ENCODE peak calls at places on chromosomes 13 and 19, in four cellular contexts. One of them, this sample, is unnamed.

GRCh38 chr13:66154981-66155380 is 1075.2 kb downstream of the PCDH9 start:
- DNase-seq in tibial artery: no peak
- DNase-seq in foreskin keratinocyte: no peak
- DNase-seq in activated B cell treated with CpG ODN at 0.5 μM for 24 hours: no peak
- DNase-seq in this sample: no peak

GRCh38 chr19:55519461-55520311 is 17.2 kb downstream of the SBK2 start:
- DNase-seq in tibial artery: no peak
- DNase-seq in foreskin keratinocyte: peak
- DNase-seq in activated B cell treated with CpG ODN at 0.5 μM for 24 hours: no peak
- DNase-seq in this sample: no peak

GRCh38 chr13:78632956-78633355 is 26.0 kb downstream of the OBI1 start:
- DNase-seq in tibial artery: no peak
- DNase-seq in foreskin keratinocyte: no peak
- DNase-seq in activated B cell treated with CpG ODN at 0.5 μM for 24 hours: no peak
- DNase-seq in this sample: no peak

GRCh38 chr13:37495046-37495445 is 103.5 kb downstream of the POSTN start:
- DNase-seq in tibial artery: no peak
- DNase-seq in foreskin keratinocyte: no peak
- DNase-seq in activated B cell treated with CpG ODN at 0.5 μM for 24 hours: no peak
- DNase-seq in this sample: no peak

GRCh38 chr13:30172593-30173300 is 134.6 kb downstream of the KATNAL1 start:
- DNase-seq in tibial artery: no peak
- DNase-seq in foreskin keratinocyte: no peak
- DNase-seq in activated B cell treated with CpG ODN at 0.5 μM for 24 hours: no peak
- DNase-seq in this sample: no peak

GRCh38 chr19:48368942-48369341 is 4.8 kb downstream of the SYNGR4 start:
- DNase-seq in tibial artery: no peak
- DNase-seq in foreskin keratinocyte: no peak
- DNase-seq in activated B cell treated with CpG ODN at 0.5 μM for 24 hours: no peak
- DNase-seq in this sample: no peak

GRCh38 chr19:43290568-43291359 is 21.4 kb upstream of the PSG9 start:
- DNase-seq in tibial artery: no peak
- DNase-seq in foreskin keratinocyte: no peak
- DNase-seq in activated B cell treated with CpG ODN at 0.5 μM for 24 hours: no peak
- DNase-seq in this sample: no peak

GRCh38 chr19:3024870-3025515 is 4.1 kb downstream of the TLE2 start:
- DNase-seq in tibial artery: no peak
- DNase-seq in foreskin keratinocyte: no peak
- DNase-seq in activated B cell treated with CpG ODN at 0.5 μM for 24 hours: no peak
- DNase-seq in this sample: no peak

GRCh38 chr13:60267498-60268202 is 103.9 kb upstream of the DIAPH3 start:
- DNase-seq in tibial artery: no peak
- DNase-seq in foreskin keratinocyte: no peak
- DNase-seq in activated B cell treated with CpG ODN at 0.5 μM for 24 hours: no peak
- DNase-seq in this sample: no peak

GRCh38 chr13:80726895-80727294 is 386.0 kb upstream of the SPRY2 start:
- DNase-seq in tibial artery: no peak
- DNase-seq in foreskin keratinocyte: no peak
- DNase-seq in activated B cell treated with CpG ODN at 0.5 μM for 24 hours: no peak
- DNase-seq in this sample: no peak

GRCh38 chr13:94339116-94339687 is 140.3 kb downstream of the DCT start:
- DNase-seq in tibial artery: no peak
- DNase-seq in foreskin keratinocyte: no peak
- DNase-seq in activated B cell treated with CpG ODN at 0.5 μM for 24 hours: no peak
- DNase-seq in this sample: no peak

GRCh38 chr19:3057275-3057714 is 5.0 kb downstream of the TLE5 start:
- DNase-seq in tibial artery: peak
- DNase-seq in foreskin keratinocyte: no peak
- DNase-seq in activated B cell treated with CpG ODN at 0.5 μM for 24 hours: no peak
- DNase-seq in this sample: no peak

GRCh38 chr19:45887311-45887710 is 1.4 kb upstream of the IRF2BP1 start:
- DNase-seq in tibial artery: no peak
- DNase-seq in foreskin keratinocyte: no peak
- DNase-seq in activated B cell treated with CpG ODN at 0.5 μM for 24 hours: no peak
- DNase-seq in this sample: no peak

GRCh38 chr13:94119360-94119936 is 360.0 kb downstream of the DCT start:
- DNase-seq in tibial artery: no peak
- DNase-seq in foreskin keratinocyte: no peak
- DNase-seq in activated B cell treated with CpG ODN at 0.5 μM for 24 hours: no peak
- DNase-seq in this sample: no peak

GRCh38 chr13:35694549-35695233 is 218.2 kb upstream of the MAB21L1 start:
- DNase-seq in tibial artery: peak
- DNase-seq in foreskin keratinocyte: no peak
- DNase-seq in activated B cell treated with CpG ODN at 0.5 μM for 24 hours: no peak
- DNase-seq in this sample: peak

GRCh38 chr19:35088514-35088913 is 27.1 kb upstream of the FXYD3 start:
- DNase-seq in tibial artery: no peak
- DNase-seq in foreskin keratinocyte: peak
- DNase-seq in activated B cell treated with CpG ODN at 0.5 μM for 24 hours: no peak
- DNase-seq in this sample: no peak

GRCh38 chr13:72185756-72186155 is 318.8 kb upstream of the DACH1 start:
- DNase-seq in tibial artery: no peak
- DNase-seq in foreskin keratinocyte: no peak
- DNase-seq in activated B cell treated with CpG ODN at 0.5 μM for 24 hours: no peak
- DNase-seq in this sample: no peak

DNA sequence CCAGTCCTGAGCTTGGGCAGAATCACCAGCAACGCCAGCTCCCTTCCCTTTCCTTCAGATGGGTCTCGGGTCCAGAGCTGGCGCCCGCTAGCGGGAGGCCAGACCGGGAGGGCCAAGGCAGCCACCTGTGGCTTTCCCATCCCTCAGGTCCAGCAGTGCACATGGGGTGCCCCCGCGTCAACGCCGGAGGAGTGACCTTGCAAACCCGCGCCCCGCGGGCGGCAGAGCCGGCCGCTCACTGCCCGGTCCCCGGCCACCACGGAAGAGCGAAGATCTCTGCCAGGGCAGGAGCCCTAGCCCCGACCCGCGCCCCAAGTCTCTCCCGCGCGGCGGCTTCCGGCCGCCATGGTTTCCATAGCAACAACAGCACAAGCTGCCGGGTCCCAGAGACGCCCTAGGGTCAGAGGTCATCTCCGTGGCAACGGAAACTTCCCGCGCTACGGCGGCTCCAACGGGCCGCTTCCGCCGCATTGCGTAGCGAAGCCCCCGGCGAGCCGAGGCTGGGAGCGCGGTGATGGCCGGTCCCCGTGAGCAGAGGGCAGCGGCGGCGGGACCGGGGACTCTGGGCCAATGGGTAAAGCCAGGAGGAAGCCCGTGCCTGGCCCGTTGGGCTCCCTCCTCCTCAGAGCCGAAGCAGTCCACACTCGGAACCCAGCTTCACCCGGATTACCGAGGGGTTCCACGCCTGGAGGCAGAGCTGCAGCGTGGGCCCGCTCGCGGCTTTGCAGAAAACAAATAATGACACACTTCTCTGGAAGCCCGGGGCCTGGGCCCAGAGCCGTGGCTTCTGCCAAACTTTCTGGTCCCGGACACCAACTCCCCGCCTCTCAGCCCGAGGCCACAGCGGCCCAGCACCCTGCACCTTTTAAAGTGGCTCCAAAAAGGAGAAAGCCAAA is 7.4 kb downstream of the FGF14 start:
- DNase-seq in tibial artery: peak
- DNase-seq in foreskin keratinocyte: peak
- DNase-seq in activated B cell treated with CpG ODN at 0.5 μM for 24 hours: peak
- DNase-seq in this sample: peak
- TF ChIP-seq CTCF in tibial artery: no peak
- TF ChIP-seq CTCF in foreskin keratinocyte: peak
- TF ChIP-seq CTCF in activated B cell treated with CpG ODN at 0.5 μM for 24 hours: no peak
- TF ChIP-seq CTCF in this sample: peak

DNA sequence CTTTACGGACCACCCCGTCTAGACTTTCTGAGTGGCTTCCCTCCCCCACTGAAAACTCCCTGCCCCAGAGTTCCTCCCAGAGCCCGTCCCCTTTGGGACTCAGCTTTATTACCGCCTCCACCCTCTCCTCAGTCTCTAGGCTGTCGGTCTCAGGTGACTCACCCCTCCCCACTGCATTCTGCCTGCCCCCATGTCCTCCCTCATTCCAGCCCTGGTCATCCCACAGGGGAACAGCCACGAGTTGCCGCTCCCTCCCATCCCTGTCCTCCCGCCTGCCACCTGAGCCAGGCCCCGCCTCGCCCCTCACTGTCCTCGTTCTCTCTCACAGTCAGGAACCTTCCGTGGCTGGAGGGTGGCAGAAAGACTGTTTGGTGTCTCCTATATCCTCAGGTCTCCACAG is 57.3 kb downstream of the SMARCA4 start:
- DNase-seq in tibial artery: no peak
- DNase-seq in foreskin keratinocyte: no peak
- DNase-seq in activated B cell treated with CpG ODN at 0.5 μM for 24 hours: no peak
- DNase-seq in this sample: no peak
- TF ChIP-seq CTCF in tibial artery: no peak
- TF ChIP-seq CTCF in foreskin keratinocyte: no peak
- TF ChIP-seq CTCF in activated B cell treated with CpG ODN at 0.5 μM for 24 hours: no peak
- TF ChIP-seq CTCF in this sample: no peak

GRCh38 chr19:38071647-38072046 is 152.4 kb downstream of the DPF1 start:
- DNase-seq in tibial artery: no peak
- DNase-seq in foreskin keratinocyte: no peak
- DNase-seq in activated B cell treated with CpG ODN at 0.5 μM for 24 hours: no peak
- DNase-seq in this sample: no peak

GRCh38 chr19:38070573-38070972 is 153.4 kb downstream of the DPF1 start:
- DNase-seq in tibial artery: no peak
- DNase-seq in foreskin keratinocyte: peak
- DNase-seq in activated B cell treated with CpG ODN at 0.5 μM for 24 hours: no peak
- DNase-seq in this sample: no peak

GRCh38 chr19:38076337-38076736 is 147.7 kb downstream of the DPF1 start:
- DNase-seq in tibial artery: no peak
- DNase-seq in foreskin keratinocyte: no peak
- DNase-seq in activated B cell treated with CpG ODN at 0.5 μM for 24 hours: no peak
- DNase-seq in this sample: no peak

GRCh38 chr19:38072776-38073411 is 151.1 kb downstream of the DPF1 start:
- DNase-seq in tibial artery: no peak
- DNase-seq in foreskin keratinocyte: no peak
- DNase-seq in activated B cell treated with CpG ODN at 0.5 μM for 24 hours: no peak
- DNase-seq in this sample: no peak

DNA sequence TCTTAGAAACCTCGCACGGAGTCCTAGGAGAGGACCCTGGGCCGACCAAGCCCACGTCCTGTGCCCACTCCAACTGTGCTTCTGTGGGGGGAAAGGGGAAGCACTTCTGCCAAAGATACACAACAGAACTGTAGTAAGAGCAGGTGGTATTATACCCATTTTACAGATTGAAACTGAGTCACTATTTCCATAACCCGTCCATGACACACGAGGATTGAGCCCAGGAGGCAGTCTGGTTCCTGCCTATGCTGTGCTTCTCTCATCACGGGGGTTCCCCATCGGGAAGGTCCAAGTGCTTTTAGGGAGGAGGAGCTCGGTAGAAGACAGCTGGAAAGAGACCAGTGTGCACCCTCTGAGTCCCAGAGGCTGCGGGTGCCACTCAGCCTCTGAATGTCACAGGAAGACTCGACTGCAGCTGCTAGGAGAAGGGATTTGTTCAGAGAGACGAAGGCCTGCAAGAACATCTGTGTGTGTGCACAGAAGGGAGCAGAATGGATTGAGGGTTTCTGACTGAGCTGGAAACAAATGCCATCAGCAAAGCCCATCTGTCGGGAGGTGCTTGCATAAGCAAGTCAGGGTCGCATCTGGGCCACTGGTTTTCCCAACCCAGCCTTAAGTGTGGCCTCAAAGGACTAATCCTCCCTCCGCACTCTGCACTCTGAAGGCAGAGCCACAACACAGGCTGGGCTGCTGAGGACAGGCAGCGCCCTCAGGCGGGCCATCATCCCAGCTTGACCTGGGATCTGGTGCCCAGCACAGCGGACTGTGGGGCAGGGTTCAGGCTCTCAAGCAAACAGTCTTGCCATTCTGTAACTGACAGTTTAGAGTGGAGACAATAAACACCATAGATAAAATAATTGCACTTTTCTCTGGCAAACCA is 150.0 kb downstream of the DPF1 start:
- DNase-seq in tibial artery: no peak
- DNase-seq in foreskin keratinocyte: no peak
- DNase-seq in activated B cell treated with CpG ODN at 0.5 μM for 24 hours: no peak
- DNase-seq in this sample: no peak
- TF ChIP-seq CTCF in tibial artery: no peak
- TF ChIP-seq CTCF in foreskin keratinocyte: no peak
- TF ChIP-seq CTCF in activated B cell treated with CpG ODN at 0.5 μM for 24 hours: no peak
- TF ChIP-seq CTCF in this sample: no peak

GRCh38 chr13:114279770-114280169 is 1.6 kb upstream of the UPF3A start:
- DNase-seq in tibial artery: no peak
- DNase-seq in foreskin keratinocyte: no peak
- DNase-seq in activated B cell treated with CpG ODN at 0.5 μM for 24 hours: no peak
- DNase-seq in this sample: no peak

GRCh38 chr13:114279146-114279545 is 2.3 kb upstream of the UPF3A start:
- DNase-seq in tibial artery: no peak
- DNase-seq in foreskin keratinocyte: no peak
- DNase-seq in activated B cell treated with CpG ODN at 0.5 μM for 24 hours: no peak
- DNase-seq in this sample: no peak

GRCh38 chr13:114283581-114283980 is 2.2 kb downstream of the UPF3A start:
- DNase-seq in tibial artery: no peak
- DNase-seq in foreskin keratinocyte: no peak
- DNase-seq in activated B cell treated with CpG ODN at 0.5 μM for 24 hours: no peak
- DNase-seq in this sample: no peak

GRCh38 chr13:114282143-114282685 is 813 bp downstream of the UPF3A start:
- DNase-seq in tibial artery: peak
- DNase-seq in foreskin keratinocyte: peak
- DNase-seq in activated B cell treated with CpG ODN at 0.5 μM for 24 hours: peak
- DNase-seq in this sample: peak

DNA sequence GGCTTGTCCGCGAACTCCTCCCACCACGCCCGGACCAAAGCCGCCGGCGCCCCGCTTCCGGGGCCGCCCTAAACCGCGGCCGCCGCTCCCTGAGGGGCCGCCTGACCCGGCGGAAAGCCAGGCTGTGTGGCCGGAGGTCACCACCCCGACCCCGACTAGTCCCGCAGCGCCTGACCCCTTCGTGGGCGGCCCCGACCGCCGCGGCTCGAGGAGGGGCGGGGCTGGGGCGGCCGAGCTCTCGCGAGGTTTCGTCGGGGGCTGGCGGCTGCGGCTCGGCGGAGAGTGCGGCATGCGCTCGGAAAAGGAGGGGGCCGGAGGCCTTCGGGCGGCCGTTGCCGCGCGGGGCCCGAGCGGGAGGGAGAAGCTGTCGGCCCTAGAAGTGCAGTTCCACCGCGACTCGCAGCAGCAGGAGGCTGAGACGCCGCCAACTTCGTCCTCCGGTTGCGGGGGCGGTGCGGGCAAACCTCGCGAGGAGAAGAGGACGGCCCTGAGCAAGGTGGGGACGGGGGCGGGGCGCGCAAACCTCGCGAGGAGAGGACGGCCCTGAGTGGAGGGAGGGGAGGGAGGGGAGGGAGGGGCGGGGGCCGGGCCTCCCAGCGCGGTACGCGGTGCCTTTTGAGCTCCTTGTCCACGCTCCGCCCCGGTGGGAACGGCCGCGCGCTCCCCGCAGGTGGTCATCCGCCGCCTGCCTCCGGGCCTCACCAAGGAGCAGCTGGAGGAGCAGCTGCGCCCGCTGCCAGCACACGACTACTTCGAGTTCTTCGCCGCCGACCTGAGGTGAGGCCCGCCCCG is at the start of gene UPF3A:
- DNase-seq in tibial artery: peak
- DNase-seq in foreskin keratinocyte: peak
- DNase-seq in activated B cell treated with CpG ODN at 0.5 μM for 24 hours: peak
- DNase-seq in this sample: peak
- TF ChIP-seq CTCF in tibial artery: no peak
- TF ChIP-seq CTCF in foreskin keratinocyte: no peak
- TF ChIP-seq CTCF in activated B cell treated with CpG ODN at 0.5 μM for 24 hours: no peak
- TF ChIP-seq CTCF in this sample: no peak

This sample was measured in GM10248.